ENCODE peak calls at places on chromosomes 5 and 9, in six cellular contexts. Q, R, A, Y, G and C are unnamed samples. For H3K36me3 and H3K27me3, the result is how much of the 10 kb centered on the place peaks cover.

GRCh38 chr5:15791274-15791673 is 291.3 kb downstream of the FBXL7 start:
- DNase-seq in Q (no peak), R (no peak), A (no peak), Y (no peak), G (no peak), C (no peak)

GRCh38 chr5:149118463-149118862 is 22.8 kb upstream of the ABLIM3 start:
- DNase-seq in Q (no peak), R (no peak), A (no peak), Y (no peak), G (no peak), C (no peak)

GRCh38 chr5:173278641-173279040 is 43.6 kb upstream of the NKX2-5 start:
- DNase-seq in Q (no peak), R (no peak), A (peak), Y (no peak), G (no peak), C (no peak)

GRCh38 chr5:77138981-77139380 is 51.9 kb upstream of the ZBED3 start:
- DNase-seq in Q (no peak), R (peak), A (no peak), Y (no peak), G (no peak), C (no peak)

GRCh38 chr9:106956971-106957370 is 94.0 kb downstream of the ZNF462 start:
- DNase-seq in Q (no peak), R (no peak), A (peak), Y (no peak), G (no peak), C (no peak)

GRCh38 chr5:148599187-148599586 is 55.1 kb downstream of the HTR4 start:
- DNase-seq in Q (no peak), R (no peak), A (no peak), Y (no peak), G (no peak), C (no peak)

GRCh38 chr9:71737455-71737854 is 30.9 kb downstream of the CEMIP2 start:
- DNase-seq in Q (no peak), R (no peak), A (no peak), Y (no peak), G (no peak), C (no peak)

GRCh38 chr9:33620738-33621439 is 96.8 kb downstream of the ANKRD18B start:
- DNase-seq in Q (no peak), R (peak), A (peak), Y (no peak), G (no peak), C (no peak)

GRCh38 chr5:149730620-149731331 is 666 bp downstream of the PPARGC1B start:
- DNase-seq in Q (peak), R (peak), A (peak), Y (peak), G (peak), C (peak)

GRCh38 chr9:116247791-116248343 is 94.3 kb downstream of the PAPPA start:
- DNase-seq in Q (no peak), R (no peak), A (no peak), Y (no peak), G (no peak), C (no peak)

GRCh38 chr9:116247284-116247683 is 93.7 kb downstream of the PAPPA start:
- DNase-seq in Q (no peak), R (no peak), A (no peak), Y (no peak), G (no peak), C (no peak)

DNA sequence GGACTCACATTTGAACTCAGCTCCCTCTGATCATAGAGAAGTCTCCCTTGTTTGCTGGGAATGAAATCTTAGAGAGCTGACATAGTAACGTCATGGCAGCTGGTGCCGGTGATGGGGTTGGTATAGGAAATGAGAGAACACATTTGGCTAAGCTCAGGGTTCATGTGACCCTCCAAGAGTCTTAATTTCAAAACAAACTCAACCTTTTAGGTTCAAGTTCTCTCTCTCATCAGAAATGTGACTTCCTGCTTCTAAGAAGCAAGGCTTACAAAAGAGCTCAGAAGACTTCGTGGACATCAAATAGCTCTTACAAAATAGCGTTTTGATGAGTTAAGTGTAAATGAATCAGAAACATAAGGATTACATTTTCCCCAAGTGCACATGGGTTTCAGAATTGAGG is 97.3 kb downstream of the PAPPA start:
- DNase-seq in Q (no peak), R (no peak), A (no peak), Y (no peak), G (no peak), C (no peak)
- H3K36me3 ChIP-seq in Q (under half), R (under half), A (under half), Y (under half), G (under half), C (under half)

DNA sequence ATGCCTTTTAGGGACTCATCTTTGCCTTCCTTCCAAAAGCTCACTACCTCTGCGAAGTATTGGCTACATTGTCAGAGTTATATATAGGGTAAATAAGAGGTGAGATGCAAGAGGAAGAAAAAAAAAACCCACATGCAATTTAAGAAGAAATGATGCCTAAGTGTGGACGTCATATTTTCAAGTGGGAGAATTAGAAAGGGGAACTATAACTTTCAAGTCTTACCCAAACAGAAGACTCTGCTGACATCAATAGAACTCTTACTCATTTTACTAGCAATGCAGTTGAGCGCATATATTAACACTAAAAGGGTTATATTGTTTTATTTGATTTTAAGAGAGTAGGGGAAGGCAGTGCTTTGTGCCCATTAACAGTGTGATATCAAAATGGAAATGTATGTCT is 15.7 kb downstream of the EBF1 start:
- DNase-seq in Q (no peak), R (no peak), A (no peak), Y (no peak), G (no peak), C (no peak)
- H3K27me3 ChIP-seq in Q (under half), R (under half), A (under half), Y (under half), G (under half), C (under half)

DNA sequence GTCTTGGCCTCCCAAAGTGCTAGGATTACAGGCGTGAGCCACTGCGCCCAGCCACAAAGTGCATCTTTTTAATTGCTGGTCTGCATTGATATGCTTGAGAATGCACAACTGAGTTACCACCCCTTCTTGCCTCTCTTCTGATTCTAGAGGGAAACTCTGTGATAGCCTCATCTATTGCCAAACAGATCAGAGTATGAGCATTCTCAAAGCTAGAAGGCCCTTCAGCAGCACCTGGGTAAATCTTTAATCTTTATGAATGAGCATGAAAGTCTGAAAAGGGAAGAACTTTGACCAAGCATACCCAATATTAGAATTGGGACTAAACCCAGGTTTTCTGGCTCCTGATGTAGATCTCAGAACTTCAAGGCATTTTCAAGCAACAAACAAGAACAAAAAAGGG is 298.3 kb upstream of the TNC start:
- DNase-seq in Q (no peak), R (no peak), A (no peak), Y (no peak), G (no peak), C (no peak)
- H3K4me3 ChIP-seq in Q (no peak), R (no peak), A (no peak), Y (no peak), G (no peak), C (no peak)

GRCh38 chr5:19555436-19555835 is 432.6 kb downstream of the CDH18 start:
- DNase-seq in Q (no peak), R (no peak), A (no peak), Y (no peak), G (no peak), C (no peak)

GRCh38 chr5:19554524-19554923 is 433.5 kb downstream of the CDH18 start:
- DNase-seq in Q (no peak), R (no peak), A (no peak), Y (no peak), G (no peak), C (no peak)

GRCh38 chr5:19555876-19556275 is 432.1 kb downstream of the CDH18 start:
- DNase-seq in Q (no peak), R (no peak), A (no peak), Y (no peak), G (no peak), C (no peak)
- H3K36me3 ChIP-seq in Q (under half), R (under half), A (under half), Y (under half), G (under half), C (under half)

DNA sequence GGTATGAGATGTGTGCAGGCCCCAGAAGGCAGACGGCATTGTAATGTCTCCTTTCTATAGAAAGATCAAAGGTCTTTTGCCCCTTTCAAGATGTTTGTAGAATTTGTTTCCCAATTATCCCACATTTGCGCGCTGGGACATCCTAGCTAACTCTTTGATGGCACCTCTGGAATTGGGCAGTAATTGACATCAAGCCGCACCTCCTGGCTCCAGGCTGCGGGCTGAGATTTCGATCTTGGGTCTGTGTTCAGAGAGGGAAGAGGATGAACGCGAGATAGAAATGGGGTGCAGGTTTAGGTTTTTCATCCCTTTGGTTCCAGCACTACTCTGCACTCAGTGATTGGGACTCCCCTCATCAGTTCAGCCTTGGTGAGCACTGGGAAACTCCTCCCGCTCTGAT is 84.8 kb upstream of the LMX1B start:
- DNase-seq in Q (no peak), R (no peak), A (no peak), Y (no peak), G (peak), C (no peak)
- H3K27me3 ChIP-seq in Q (under half), R (under half), A (under half), Y (under half), G (under half), C (under half)

GRCh38 chr9:112110094-112110772 is 64.9 kb downstream of the SUSD1 start:
- DNase-seq in Q (no peak), R (no peak), A (no peak), Y (no peak), G (no peak), C (no peak)

GRCh38 chr9:112103405-112103804 is 71.7 kb downstream of the SUSD1 start:
- DNase-seq in Q (no peak), R (no peak), A (no peak), Y (no peak), G (no peak), C (no peak)

GRCh38 chr9:112104401-112104800 is 70.7 kb downstream of the SUSD1 start:
- DNase-seq in Q (no peak), R (no peak), A (no peak), Y (no peak), G (no peak), C (no peak)

GRCh38 chr9:112110773-112111106 is 64.4 kb downstream of the SUSD1 start:
- DNase-seq in Q (no peak), R (no peak), A (no peak), Y (no peak), G (no peak), C (no peak)

GRCh38 chr9:112104901-112105300 is 70.2 kb downstream of the SUSD1 start:
- DNase-seq in Q (no peak), R (no peak), A (no peak), Y (no peak), G (no peak), C (no peak)
- H3K4me3 ChIP-seq in Q (no peak), R (no peak), A (no peak), Y (no peak), G (no peak), C (no peak)

DNA sequence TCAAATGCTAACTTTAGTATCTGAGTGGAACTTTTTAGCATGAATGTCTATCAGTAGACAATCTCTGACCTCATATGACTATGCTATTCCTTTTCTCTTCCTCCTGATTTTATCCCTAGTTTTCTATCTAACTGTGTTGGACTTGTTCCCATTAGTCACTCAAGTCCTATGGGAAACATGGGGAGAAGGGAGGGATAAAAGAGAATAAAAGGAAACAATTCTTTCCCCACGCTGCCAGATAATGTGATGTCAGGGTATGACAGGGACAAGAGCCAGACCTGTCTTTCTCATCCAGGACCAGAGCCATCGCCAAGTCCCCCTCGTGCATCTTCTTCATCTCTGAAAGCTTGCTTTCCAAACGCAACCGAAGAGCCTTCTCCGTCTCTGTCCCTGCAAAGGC is 43.9 kb downstream of the CDK5RAP2 start:
- DNase-seq in Q (no peak), R (no peak), A (no peak), Y (no peak), G (no peak), C (no peak)
- H3K36me3 ChIP-seq in Q (under half), R (half or more), A (under half), Y (under half), G (under half), C (under half)

GRCh38 chr5:135546014-135546413 is 10.2 kb upstream of the NEUROG1 start:
- DNase-seq in Q (no peak), R (no peak), A (no peak), Y (no peak), G (no peak), C (no peak)
- H3K27me3 ChIP-seq in Q (under half), R (half or more), A (half or more), Y (under half), G (under half), C (half or more)

DNA sequence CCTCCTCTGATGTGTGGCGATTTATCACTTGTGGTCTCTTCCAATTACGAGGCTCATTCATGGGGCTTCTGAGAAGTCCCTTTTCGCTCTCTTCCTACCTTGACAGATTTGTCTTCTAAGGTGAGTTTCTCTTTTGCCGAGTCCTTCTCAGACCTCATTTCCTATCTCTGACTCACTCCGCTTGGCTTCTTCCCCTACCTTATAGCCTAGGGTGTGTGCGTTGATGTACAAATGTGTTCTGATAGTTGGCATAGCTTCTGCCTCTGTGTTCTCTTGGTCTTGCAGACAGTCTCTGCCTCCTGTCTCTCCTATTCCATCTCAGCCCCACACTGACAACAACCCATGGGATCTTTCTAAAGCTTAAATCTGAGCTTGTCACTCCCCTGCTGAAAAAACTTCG is 56.9 kb upstream of the SHB start:
- DNase-seq in Q (no peak), R (no peak), A (no peak), Y (no peak), G (no peak), C (no peak)
- H3K4me3 ChIP-seq in Q (no peak), R (no peak), A (no peak), Y (no peak), G (no peak), C (no peak)